ENCODE peak calls at places on chromosomes 3 and 15, in six cellular contexts. One of them, this sample, is unnamed.

GRCh38 chr3:146247906-146248305 is 3.0 kb downstream of the PLSCR4 start:
- DNase-seq in fibroblast of lung: peak
- DNase-seq in RWPE1: no peak
- DNase-seq in GM13977: no peak
- DNase-seq in uterus: no peak
- DNase-seq in adrenal gland: no peak
- DNase-seq in this sample: no peak

GRCh38 chr3:140529096-140529495 is 148.8 kb upstream of the TRIM42 start:
- DNase-seq in fibroblast of lung: peak
- DNase-seq in RWPE1: peak
- DNase-seq in GM13977: no peak
- DNase-seq in uterus: no peak
- DNase-seq in adrenal gland: peak
- DNase-seq in this sample: peak

GRCh38 chr3:69542265-69543079 is 156.6 kb upstream of the FRMD4B start:
- DNase-seq in fibroblast of lung: peak
- DNase-seq in RWPE1: peak
- DNase-seq in GM13977: peak
- DNase-seq in uterus: no peak
- DNase-seq in adrenal gland: no peak
- DNase-seq in this sample: no peak

GRCh38 chr3:61181874-61182273 is 69.4 kb downstream of the FHIT start:
- DNase-seq in fibroblast of lung: peak
- DNase-seq in RWPE1: peak
- DNase-seq in GM13977: peak
- DNase-seq in uterus: no peak
- DNase-seq in adrenal gland: peak
- DNase-seq in this sample: peak

GRCh38 chr3:49032646-49033304 is 3.6 kb upstream of the IMPDH2 start:
- DNase-seq in fibroblast of lung: no peak
- DNase-seq in RWPE1: no peak
- DNase-seq in GM13977: no peak
- DNase-seq in uterus: no peak
- DNase-seq in adrenal gland: peak
- DNase-seq in this sample: no peak

GRCh38 chr3:74149466-74149865 is 465.0 kb downstream of the CNTN3 start:
- DNase-seq in fibroblast of lung: no peak
- DNase-seq in RWPE1: no peak
- DNase-seq in GM13977: no peak
- DNase-seq in uterus: no peak
- DNase-seq in adrenal gland: no peak
- DNase-seq in this sample: no peak

GRCh38 chr3:99875925-99876781 is 58.5 kb downstream of the CMSS1 start:
- DNase-seq in fibroblast of lung: peak
- DNase-seq in RWPE1: peak
- DNase-seq in GM13977: peak
- DNase-seq in uterus: peak
- DNase-seq in adrenal gland: peak
- DNase-seq in this sample: peak

GRCh38 chr3:127590282-127590592 is 296 bp downstream of the TPRA1 start:
- DNase-seq in fibroblast of lung: no peak
- DNase-seq in RWPE1: peak
- DNase-seq in GM13977: peak
- DNase-seq in uterus: no peak
- DNase-seq in adrenal gland: no peak
- DNase-seq in this sample: no peak

GRCh38 chr3:172098698-172099494 is 59.5 kb downstream of the FNDC3B start:
- DNase-seq in fibroblast of lung: no peak
- DNase-seq in RWPE1: no peak
- DNase-seq in GM13977: no peak
- DNase-seq in uterus: no peak
- DNase-seq in adrenal gland: no peak
- DNase-seq in this sample: no peak

GRCh38 chr3:171339606-171340005 is 120.6 kb downstream of the TNIK start:
- DNase-seq in fibroblast of lung: no peak
- DNase-seq in RWPE1: no peak
- DNase-seq in GM13977: no peak
- DNase-seq in uterus: no peak
- DNase-seq in adrenal gland: no peak
- DNase-seq in this sample: no peak

GRCh38 chr3:197456271-197457091 is 99.3 kb downstream of the BDH1 start:
- DNase-seq in fibroblast of lung: peak
- DNase-seq in RWPE1: peak
- DNase-seq in GM13977: peak
- DNase-seq in uterus: peak
- DNase-seq in adrenal gland: peak
- DNase-seq in this sample: peak

GRCh38 chr15:45393851-45394250 is 15.5 kb upstream of the GATM start:
- DNase-seq in fibroblast of lung: no peak
- DNase-seq in RWPE1: no peak
- DNase-seq in GM13977: no peak
- DNase-seq in uterus: no peak
- DNase-seq in adrenal gland: no peak
- DNase-seq in this sample: no peak

GRCh38 chr3:129346690-129347440 is 68.2 kb downstream of the HMCES start:
- DNase-seq in fibroblast of lung: peak
- DNase-seq in RWPE1: no peak
- DNase-seq in GM13977: no peak
- DNase-seq in uterus: no peak
- DNase-seq in adrenal gland: peak
- DNase-seq in this sample: no peak

GRCh38 chr3:32913790-32914446 is 37.5 kb upstream of the CCR4 start:
- DNase-seq in fibroblast of lung: peak
- DNase-seq in RWPE1: peak
- DNase-seq in GM13977: no peak
- DNase-seq in uterus: peak
- DNase-seq in adrenal gland: no peak
- DNase-seq in this sample: no peak

GRCh38 chr3:193791041-193792032 is 198.3 kb downstream of the OPA1 start:
- DNase-seq in fibroblast of lung: no peak
- DNase-seq in RWPE1: peak
- DNase-seq in GM13977: no peak
- DNase-seq in uterus: no peak
- DNase-seq in adrenal gland: peak
- DNase-seq in this sample: no peak

GRCh38 chr15:52171386-52171785 is 19.8 kb downstream of the GNB5 start:
- DNase-seq in fibroblast of lung: no peak
- DNase-seq in RWPE1: no peak
- DNase-seq in GM13977: no peak
- DNase-seq in uterus: no peak
- DNase-seq in adrenal gland: peak
- DNase-seq in this sample: no peak

GRCh38 chr15:75578948-75579908 is at the start of gene PTPN9:
- DNase-seq in fibroblast of lung: peak
- DNase-seq in RWPE1: peak
- DNase-seq in GM13977: peak
- DNase-seq in uterus: peak
- DNase-seq in adrenal gland: peak
- DNase-seq in this sample: peak

GRCh38 chr3:163328680-163329079 is 1749.6 kb downstream of the SI start:
- DNase-seq in fibroblast of lung: no peak
- DNase-seq in RWPE1: no peak
- DNase-seq in GM13977: no peak
- DNase-seq in uterus: no peak
- DNase-seq in adrenal gland: no peak
- DNase-seq in this sample: no peak

GRCh38 chr3:115108614-115109013 is 38.5 kb downstream of the ZBTB20 start:
- DNase-seq in fibroblast of lung: no peak
- DNase-seq in RWPE1: peak
- DNase-seq in GM13977: no peak
- DNase-seq in uterus: no peak
- DNase-seq in adrenal gland: no peak
- DNase-seq in this sample: no peak

GRCh38 chr3:161100994-161101393 is 4.2 kb downstream of the B3GALNT1 start:
- DNase-seq in fibroblast of lung: no peak
- DNase-seq in RWPE1: peak
- DNase-seq in GM13977: no peak
- DNase-seq in uterus: no peak
- DNase-seq in adrenal gland: no peak
- DNase-seq in this sample: no peak

GRCh38 chr3:142618917-142619401 is 22.8 kb downstream of the PLS1 start:
- DNase-seq in fibroblast of lung: no peak
- DNase-seq in RWPE1: peak
- DNase-seq in GM13977: no peak
- DNase-seq in uterus: no peak
- DNase-seq in adrenal gland: no peak
- DNase-seq in this sample: no peak

GRCh38 chr15:81809543-81809942 is 236.3 kb downstream of the MEX3B start:
- DNase-seq in fibroblast of lung: peak
- DNase-seq in RWPE1: peak
- DNase-seq in GM13977: no peak
- DNase-seq in uterus: no peak
- DNase-seq in adrenal gland: no peak
- DNase-seq in this sample: peak

GRCh38 chr15:48547305-48547704 is 98.2 kb downstream of the FBN1 start:
- DNase-seq in fibroblast of lung: peak
- DNase-seq in RWPE1: no peak
- DNase-seq in GM13977: no peak
- DNase-seq in uterus: no peak
- DNase-seq in adrenal gland: no peak
- DNase-seq in this sample: no peak

GRCh38 chr15:55791576-55792400 is 48.8 kb upstream of the PRTG start:
- DNase-seq in fibroblast of lung: peak
- DNase-seq in RWPE1: peak
- DNase-seq in GM13977: no peak
- DNase-seq in uterus: no peak
- DNase-seq in adrenal gland: no peak
- DNase-seq in this sample: no peak

DNA sequence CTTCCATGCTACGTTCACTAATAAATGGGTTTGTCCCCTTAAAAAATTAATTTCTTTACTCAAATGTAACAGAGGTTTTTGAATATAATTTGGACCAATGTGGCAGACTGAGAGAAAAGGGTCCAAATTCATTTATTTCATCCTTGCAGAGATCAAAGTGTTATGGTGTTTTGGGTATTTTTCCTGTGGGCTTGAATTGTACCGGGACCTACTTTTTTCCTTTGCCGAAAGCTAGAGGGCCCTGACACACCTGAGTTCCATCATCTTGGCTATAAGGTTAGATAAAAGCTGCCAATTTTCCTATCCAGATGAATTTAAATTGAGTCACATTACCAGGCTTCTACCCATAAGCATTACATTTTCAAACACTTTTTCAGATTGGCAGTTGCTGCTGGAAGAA is 893 bp downstream of the CCNB2 start:
- DNase-seq in fibroblast of lung: no peak
- DNase-seq in RWPE1: peak
- DNase-seq in GM13977: no peak
- DNase-seq in uterus: no peak
- DNase-seq in adrenal gland: no peak
- DNase-seq in this sample: peak
- TF ChIP-seq CTCF in fibroblast of lung: no peak
- TF ChIP-seq CTCF in RWPE1: peak
- TF ChIP-seq CTCF in GM13977: no peak
- TF ChIP-seq CTCF in uterus: no peak
- TF ChIP-seq CTCF in adrenal gland: no peak
- TF ChIP-seq CTCF in this sample: no peak

GRCh38 chr3:46378426-46378942 is 7.7 kb downstream of the CCR5 start:
- DNase-seq in fibroblast of lung: peak
- DNase-seq in RWPE1: peak
- DNase-seq in GM13977: peak
- DNase-seq in uterus: peak
- DNase-seq in adrenal gland: peak
- DNase-seq in this sample: peak
- TF ChIP-seq CTCF in fibroblast of lung: peak
- TF ChIP-seq CTCF in RWPE1: peak
- TF ChIP-seq CTCF in GM13977: peak
- TF ChIP-seq CTCF in uterus: peak
- TF ChIP-seq CTCF in adrenal gland: peak
- TF ChIP-seq CTCF in this sample: peak

GRCh38 chr15:37824717-37825382 is 109.6 kb upstream of the TMCO5A start:
- DNase-seq in fibroblast of lung: peak
- DNase-seq in RWPE1: peak
- DNase-seq in GM13977: no peak
- DNase-seq in uterus: no peak
- DNase-seq in adrenal gland: peak
- DNase-seq in this sample: peak
- TF ChIP-seq CTCF in fibroblast of lung: no peak
- TF ChIP-seq CTCF in RWPE1: no peak
- TF ChIP-seq CTCF in GM13977: no peak
- TF ChIP-seq CTCF in uterus: no peak
- TF ChIP-seq CTCF in adrenal gland: no peak
- TF ChIP-seq CTCF in this sample: no peak

GRCh38 chr3:116408473-116408872 is 36.8 kb downstream of the LSAMP start:
- DNase-seq in fibroblast of lung: no peak
- DNase-seq in RWPE1: no peak
- DNase-seq in GM13977: no peak
- DNase-seq in uterus: no peak
- DNase-seq in adrenal gland: no peak
- DNase-seq in this sample: no peak
- TF ChIP-seq CTCF in fibroblast of lung: no peak
- TF ChIP-seq CTCF in RWPE1: no peak
- TF ChIP-seq CTCF in GM13977: no peak
- TF ChIP-seq CTCF in uterus: no peak
- TF ChIP-seq CTCF in adrenal gland: no peak
- TF ChIP-seq CTCF in this sample: no peak

GRCh38 chr3:66588340-66588847 is 87.6 kb upstream of the LRIG1 start:
- DNase-seq in fibroblast of lung: peak
- DNase-seq in RWPE1: no peak
- DNase-seq in GM13977: no peak
- DNase-seq in uterus: no peak
- DNase-seq in adrenal gland: no peak
- DNase-seq in this sample: no peak
- TF ChIP-seq CTCF in fibroblast of lung: no peak
- TF ChIP-seq CTCF in RWPE1: no peak
- TF ChIP-seq CTCF in GM13977: no peak
- TF ChIP-seq CTCF in uterus: no peak
- TF ChIP-seq CTCF in adrenal gland: no peak
- TF ChIP-seq CTCF in this sample: no peak